ENCODE peak calls at places on chromosomes 11 and 22, in eight cellular contexts. G is AG04449; H is iPS DF 19.7; C is stimulated activated CD4-positive, alpha-beta T cell treated with anti-CD3 and anti-CD28 coated beads, Interleukin-1b, Interleukin-23, amount 100 ng/mL, for 48 hours; X is iPS DF 6.9; L is brain microvascular endothelial cell; P is endothelial cell; S is WTC11. N is an unnamed sample.

GRCh38 chr11:95100856-95101507 is 11.3 kb downstream of the ENDOD1 start:
- DNase-seq in G (no peak), H (no peak), C (no peak), X (no peak), L (no peak), P (no peak), S (no peak), N (no peak)

GRCh38 chr11:1924646-1925372 is 5.3 kb downstream of the TNNT3 start:
- DNase-seq in G (no peak), H (no peak), C (no peak), X (no peak), L (no peak), P (no peak), S (no peak), N (no peak)

GRCh38 chr11:129414144-129414876 is 38.7 kb downstream of the BARX2 start:
- DNase-seq in G (no peak), H (no peak), C (no peak), X (no peak), L (no peak), P (no peak), S (no peak), N (no peak)

GRCh38 chr11:46378811-46379482 is 2.5 kb upstream of the MDK start:
- DNase-seq in G (no peak), H (no peak), C (no peak), X (no peak), L (no peak), P (no peak), S (no peak), N (no peak)

GRCh38 chr11:110909331-110909730 is 197.1 kb upstream of the ARHGAP20 start:
- DNase-seq in G (no peak), H (no peak), C (no peak), X (no peak), L (no peak), P (no peak), S (no peak), N (no peak)

GRCh38 chr22:27930246-27931060 is 11.4 kb upstream of the PITPNB start:
- DNase-seq in G (no peak), H (no peak), C (no peak), X (no peak), L (no peak), P (no peak), S (no peak), N (no peak)

GRCh38 chr11:112082729-112083128 is 3.8 kb downstream of the TIMM8B start:
- DNase-seq in G (peak), H (no peak), C (peak), X (no peak), L (peak), P (no peak), S (no peak), N (no peak)

GRCh38 chr11:64583296-64584262 is 7.4 kb upstream of the SLC22A12 start:
- DNase-seq in G (no peak), H (no peak), C (no peak), X (no peak), L (no peak), P (no peak), S (no peak), N (no peak)

GRCh38 chr22:35622132-35622913 is 5.2 kb upstream of the MB start:
- DNase-seq in G (no peak), H (no peak), C (no peak), X (no peak), L (no peak), P (no peak), S (peak), N (no peak)

GRCh38 chr11:22392561-22392960 is 54.4 kb downstream of the SLC17A6 start:
- DNase-seq in G (no peak), H (no peak), C (no peak), X (no peak), L (no peak), P (no peak), S (no peak), N (no peak)

GRCh38 chr11:134248910-134249480 is 4.2 kb downstream of the THYN1 start:
- DNase-seq in G (no peak), H (no peak), C (peak), X (no peak), L (no peak), P (no peak), S (no peak), N (no peak)

GRCh38 chr11:58466293-58466692 is 24.3 kb upstream of the OR5B12 start:
- DNase-seq in G (no peak), H (no peak), C (no peak), X (no peak), L (no peak), P (no peak), S (no peak), N (no peak)